ENCODE peak calls at places on chromosome 15, in eight cellular contexts. R, S, K, U, H, J, F and G are unnamed samples. For H3K36me3, the result is how much of the 10 kb centered on the place peaks cover.

GRCh38 chr15:63366451-63366850 is 15.2 kb downstream of the CA12 start:
- DNase-seq in R (no peak), S (no peak), K (no peak), U (no peak), H (no peak), J (no peak), F (no peak), G (no peak)

GRCh38 chr15:66982816-66983215 is 82.6 kb upstream of the SMAD3 start:
- DNase-seq in R (no peak), S (no peak), K (no peak), U (no peak), H (no peak), J (no peak), F (no peak), G (no peak)

GRCh38 chr15:66830358-66830757 is 128.3 kb downstream of the SMAD6 start:
- DNase-seq in R (peak), S (peak), K (no peak), U (no peak), H (peak), J (no peak), F (no peak), G (no peak)

GRCh38 chr15:58737298-58737697 is 12.2 kb downstream of the ADAM10 start:
- DNase-seq in R (no peak), S (no peak), K (no peak), U (no peak), H (no peak), J (no peak), F (no peak), G (no peak)

GRCh38 chr15:65862682-65863081 is 6.6 kb upstream of the RAB11A start:
- DNase-seq in R (peak), S (no peak), K (no peak), U (peak), H (peak), J (no peak), F (no peak), G (peak)

GRCh38 chr15:76936671-76937070 is 5.1 kb downstream of the RCN2 start:
- DNase-seq in R (no peak), S (no peak), K (no peak), U (no peak), H (no peak), J (no peak), F (no peak), G (no peak)

GRCh38 chr15:82122754-82123400 is 77.1 kb upstream of the MEX3B start:
- DNase-seq in R (no peak), S (peak), K (peak), U (no peak), H (peak), J (no peak), F (peak), G (no peak)

GRCh38 chr15:89149501-89150101 is 61.3 kb downstream of the ABHD2 start:
- DNase-seq in R (no peak), S (no peak), K (no peak), U (no peak), H (no peak), J (no peak), F (no peak), G (no peak)

GRCh38 chr15:74821091-74821789 is 5.2 kb upstream of the CPLX3 start:
- DNase-seq in R (peak), S (peak), K (no peak), U (no peak), H (no peak), J (no peak), F (no peak), G (no peak)

GRCh38 chr15:24862726-24863521 is 91.9 kb upstream of the SNRPN start:
- DNase-seq in R (peak), S (no peak), K (no peak), U (no peak), H (no peak), J (no peak), F (no peak), G (no peak)

GRCh38 chr15:32739522-32739921 is 21.7 kb downstream of the GREM1 start:
- DNase-seq in R (no peak), S (no peak), K (no peak), U (no peak), H (no peak), J (no peak), F (no peak), G (no peak)

GRCh38 chr15:48855501-48856440 is 22.2 kb upstream of the EID1 start:
- DNase-seq in R (peak), S (peak), K (no peak), U (peak), H (no peak), J (no peak), F (peak), G (no peak)

GRCh38 chr15:69593981-69594966 is 141.7 kb downstream of the RPLP1 start:
- DNase-seq in R (peak), S (peak), K (no peak), U (peak), H (peak), J (peak), F (no peak), G (no peak)

GRCh38 chr15:51735211-51735610 is 2.2 kb downstream of the LYSMD2 start:
- DNase-seq in R (no peak), S (no peak), K (no peak), U (no peak), H (no peak), J (no peak), F (no peak), G (no peak)

GRCh38 chr15:50148362-50148963 is 29.4 kb upstream of the ATP8B4 start:
- DNase-seq in R (peak), S (peak), K (no peak), U (no peak), H (no peak), J (no peak), F (no peak), G (no peak)

GRCh38 chr15:66948294-66948693 is 117.1 kb upstream of the SMAD3 start:
- DNase-seq in R (no peak), S (no peak), K (no peak), U (no peak), H (no peak), J (no peak), F (no peak), G (no peak)

GRCh38 chr15:44545934-44546802 is 9.2 kb downstream of the EIF3J start:
- DNase-seq in R (no peak), S (peak), K (no peak), U (no peak), H (no peak), J (no peak), F (no peak), G (no peak)

GRCh38 chr15:66839511-66840112 is 137.6 kb downstream of the SMAD6 start:
- DNase-seq in R (no peak), S (peak), K (no peak), U (no peak), H (no peak), J (no peak), F (no peak), G (no peak)

GRCh38 chr15:52651114-52651513 is 28.1 kb downstream of the ATOSA start:
- DNase-seq in R (no peak), S (no peak), K (no peak), U (no peak), H (no peak), J (no peak), F (no peak), G (no peak)

GRCh38 chr15:61834076-61834697 is 226.1 kb downstream of the VPS13C start:
- DNase-seq in R (peak), S (peak), K (peak), U (peak), H (peak), J (peak), F (peak), G (peak)

GRCh38 chr15:77624868-77625267 is 7.8 kb downstream of the LINGO1 start:
- DNase-seq in R (no peak), S (no peak), K (no peak), U (no peak), H (no peak), J (no peak), F (no peak), G (no peak)

GRCh38 chr15:48473667-48474066 is 142.4 kb downstream of the DUT start:
- DNase-seq in R (no peak), S (no peak), K (no peak), U (no peak), H (no peak), J (no peak), F (no peak), G (no peak)

GRCh38 chr15:23035964-23036566 is 3.3 kb downstream of the TUBGCP5 start:
- DNase-seq in R (peak), S (peak), K (no peak), U (peak), H (no peak), J (no peak), F (no peak), G (peak)

GRCh38 chr15:47964229-47964628 is 156.6 kb upstream of the SLC24A5 start:
- DNase-seq in R (no peak), S (no peak), K (no peak), U (no peak), H (no peak), J (no peak), F (no peak), G (no peak)

DNA sequence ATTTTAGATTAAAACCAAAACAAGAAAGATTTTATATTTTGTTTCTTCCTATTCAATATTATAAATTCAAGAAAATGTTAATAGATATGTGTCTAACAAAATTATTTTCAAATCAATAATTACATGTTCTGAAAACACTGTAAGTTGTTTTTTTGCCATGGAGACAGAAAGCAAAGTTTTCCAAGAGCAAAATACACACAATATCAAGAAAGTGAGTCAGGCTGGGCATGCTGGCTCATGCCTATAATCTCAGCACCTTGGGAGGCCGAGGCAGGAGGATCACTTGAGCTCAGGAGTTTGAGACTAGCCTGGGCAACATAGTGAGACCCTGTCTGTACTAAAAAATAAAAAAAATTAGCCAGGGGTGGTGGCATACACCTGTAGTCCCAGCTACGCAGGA is 71.7 kb downstream of the TTC23 start:
- DNase-seq in R (no peak), S (peak), K (no peak), U (no peak), H (no peak), J (no peak), F (no peak), G (no peak)
- H3K36me3 ChIP-seq in R (under half), S (under half), K (under half), U (under half), H (under half), J (under half), F (under half), G (under half)

GRCh38 chr15:34353627-34354026 is 10.5 kb downstream of the NUTM1 start:
- DNase-seq in R (no peak), S (no peak), K (no peak), U (no peak), H (no peak), J (no peak), F (no peak), G (no peak)
- H3K36me3 ChIP-seq in R (under half), S (under half), K (under half), U (under half), H (under half), J (under half), F (under half), G (under half)

GRCh38 chr15:90271459-90272166 is 6.1 kb downstream of the NGRN start:
- DNase-seq in R (no peak), S (no peak), K (no peak), U (no peak), H (no peak), J (no peak), F (no peak), G (no peak)
- H3K36me3 ChIP-seq in R (under half), S (under half), K (under half), U (under half), H (half or more), J (under half), F (under half), G (under half)

GRCh38 chr15:84791763-84792162 is 25.4 kb upstream of the ALPK3 start:
- DNase-seq in R (no peak), S (no peak), K (no peak), U (no peak), H (no peak), J (no peak), F (no peak), G (no peak)

GRCh38 chr15:84790676-84791075 is 26.5 kb upstream of the ALPK3 start:
- DNase-seq in R (no peak), S (no peak), K (no peak), U (no peak), H (no peak), J (no peak), F (no peak), G (no peak)

GRCh38 chr15:84785053-84785452 is 32.1 kb upstream of the ALPK3 start:
- DNase-seq in R (no peak), S (no peak), K (no peak), U (no peak), H (no peak), J (no peak), F (no peak), G (no peak)

GRCh38 chr15:84789762-84790161 is 27.4 kb upstream of the ALPK3 start:
- DNase-seq in R (peak), S (no peak), K (no peak), U (no peak), H (no peak), J (no peak), F (no peak), G (no peak)

GRCh38 chr15:84788500-84788899 is 28.7 kb upstream of the ALPK3 start:
- DNase-seq in R (no peak), S (peak), K (no peak), U (no peak), H (no peak), J (no peak), F (no peak), G (no peak)
- H3K36me3 ChIP-seq in R (under half), S (under half), K (under half), U (under half), H (half or more), J (under half), F (under half), G (under half)

GRCh38 chr15:29522373-29523276 is 253.0 kb upstream of the NSMCE3 start:
- DNase-seq in R (no peak), S (no peak), K (no peak), U (no peak), H (no peak), J (no peak), F (no peak), G (no peak)
- H3K36me3 ChIP-seq in R (under half), S (under half), K (under half), U (under half), H (under half), J (under half), F (under half), G (under half)

GRCh38 chr15:64690578-64691296 is 84.7 kb downstream of the RBPMS2 start:
- DNase-seq in R (no peak), S (no peak), K (no peak), U (no peak), H (no peak), J (no peak), F (no peak), G (no peak)
- H3K36me3 ChIP-seq in R (half or more), S (half or more), K (under half), U (under half), H (half or more), J (under half), F (under half), G (under half)